ENCODE peak calls at places on chromosomes 4 and X, in four cellular contexts. O is upper lobe of left lung, L is EL, M is HS-5. G is an unnamed sample.

GRCh38 chr4:75042601-75043208 is 109.8 kb downstream of the PARM1 start:
- DNase-seq in O (no peak), L (no peak), M (no peak), G (no peak)

GRCh38 chrX:148567229-148567628 is 66.8 kb downstream of the AFF2 start:
- DNase-seq in M (no peak), L (no peak), O (no peak), G (no peak)

GRCh38 chr4:110869862-110870577 is 247.1 kb upstream of the PITX2 start:
- DNase-seq in L (peak; percentile 31), O (no peak), M (no peak), G (no peak)

GRCh38 chr4:181846934-181847333 is 396.3 kb upstream of the TENM3 start:
- DNase-seq in M (no peak), L (no peak), O (no peak), G (no peak)

GRCh38 chr4:27429260-27429970 is 568.8 kb downstream of the STIM2 start:
- DNase-seq in M (no peak), L (peak; percentile 47), O (no peak), G (peak; percentile 0)

GRCh38 chrX:152926279-152926678 is 28.4 kb downstream of the ZNF185 start:
- DNase-seq in O (no peak), L (peak; percentile 80), M (peak; percentile 46), G (peak; percentile 31)

GRCh38 chrX:8783100-8784098 is 17.8 kb downstream of the FAM9A start:
- DNase-seq in M (no peak), L (no peak), O (peak; percentile 53), G (no peak)

GRCh38 chr4:534576-535151 is 35.7 kb downstream of the PIGG start:
- DNase-seq in O (no peak), M (no peak), L (no peak), G (no peak)

GRCh38 chrX:102959471-102959870 is 22.4 kb downstream of the RAB40AL start:
- DNase-seq in L (peak; percentile 95), O (no peak), M (no peak), G (no peak)

GRCh38 chrX:105297041-105297440 is 76.5 kb upstream of the TEX13A start:
- DNase-seq in O (no peak), L (no peak), M (no peak), G (no peak)

GRCh38 chr4:101993841-101994221 is 203.3 kb downstream of the BANK1 start:
- DNase-seq in L (no peak), O (no peak), M (no peak), G (no peak)

GRCh38 chrX:50609796-50610195 is 139.2 kb upstream of the DGKK start:
- DNase-seq in M (peak; percentile 0), L (no peak), O (no peak), G (no peak)

GRCh38 chr4:144421839-144422565 is 224.0 kb upstream of the HHIP start:
- DNase-seq in O (no peak), M (no peak), L (no peak), G (no peak)

GRCh38 chrX:107894038-107894437 is 68.4 kb downstream of the MID2 start:
- DNase-seq in O (no peak), L (peak; percentile 27), M (peak; percentile 6), G (peak; percentile 0)